ENCODE peak calls at places on chromosomes 2 and 18, in seven cellular contexts. U is IMR-90, O is SK-N-SH, W is H1, B is A549, Q is GM12878, X is K562. L is an unnamed sample.

GRCh38 chr18:60984496-60984895 is 348.7 kb upstream of the CDH20 start:
- DNase-seq in O (no peak), W (no peak), U (peak), X (no peak), B (no peak), Q (no peak), L (no peak)

GRCh38 chr2:27856386-27856785 is 33.8 kb downstream of the RBKS start:
- DNase-seq in X (no peak), O (no peak), U (no peak), B (no peak), Q (no peak), W (no peak), L (no peak)

GRCh38 chr2:20173496-20174402 is 51.2 kb downstream of the SDC1 start:
- DNase-seq in X (no peak), Q (no peak), O (peak), U (no peak), W (no peak), B (no peak), L (no peak)

GRCh38 chr18:44967599-44967998 is 286.9 kb downstream of the SETBP1 start:
- DNase-seq in W (no peak), O (no peak), Q (no peak), U (no peak), X (no peak), B (no peak), L (no peak)

GRCh38 chr2:101361519-101361918 is 25.8 kb downstream of the CREG2 start:
- DNase-seq in W (no peak), O (no peak), U (no peak), Q (no peak), X (no peak), B (no peak), L (no peak)

GRCh38 chr2:9554841-9555337 is 741 bp downstream of the ADAM17 start:
- DNase-seq in B (peak), Q (no peak), U (peak), W (no peak), X (peak), O (peak), L (peak)

GRCh38 chr2:236254674-236255073 is 9.5 kb downstream of the ASB18 start:
- DNase-seq in O (no peak), U (no peak), X (no peak), B (no peak), W (no peak), Q (no peak), L (no peak)

GRCh38 chr2:82913566-82913965 is 1545.5 kb downstream of the SUCLG1 start:
- DNase-seq in B (no peak), Q (no peak), O (no peak), X (no peak), W (no peak), U (no peak), L (no peak)

GRCh38 chr2:72147303-72147970 is at the start of gene CYP26B1:
- DNase-seq in U (no peak), O (peak), X (no peak), B (no peak), W (no peak), Q (no peak), L (no peak)

GRCh38 chr2:100833330-100833729 is 13.4 kb downstream of the NPAS2 start:
- DNase-seq in O (no peak), B (no peak), U (no peak), X (no peak), W (no peak), Q (no peak), L (no peak)

GRCh38 chr18:75554112-75554511 is 126.6 kb upstream of the SMIM21 start:
- DNase-seq in Q (no peak), O (no peak), X (no peak), U (no peak), W (no peak), B (no peak), L (no peak)

GRCh38 chr18:3248062-3248669 is 565 bp downstream of the MYL12A start:
- DNase-seq in W (no peak), X (no peak), B (no peak), U (peak), O (no peak), Q (no peak), L (no peak)

GRCh38 chr2:24220534-24221281 is 45.9 kb downstream of the FAM228A start:
- DNase-seq in X (no peak), U (no peak), W (no peak), O (no peak), Q (no peak), B (no peak), L (no peak)

GRCh38 chr2:49105506-49105905 is 48.8 kb downstream of the FSHR start:
- DNase-seq in U (no peak), X (no peak), Q (no peak), O (no peak), W (no peak), B (no peak), L (no peak)
- TF ChIP-seq RFX5 in U (no peak), X (no peak), Q (no peak), O (no peak), W (no peak), B (no peak), L (no peak)

DNA sequence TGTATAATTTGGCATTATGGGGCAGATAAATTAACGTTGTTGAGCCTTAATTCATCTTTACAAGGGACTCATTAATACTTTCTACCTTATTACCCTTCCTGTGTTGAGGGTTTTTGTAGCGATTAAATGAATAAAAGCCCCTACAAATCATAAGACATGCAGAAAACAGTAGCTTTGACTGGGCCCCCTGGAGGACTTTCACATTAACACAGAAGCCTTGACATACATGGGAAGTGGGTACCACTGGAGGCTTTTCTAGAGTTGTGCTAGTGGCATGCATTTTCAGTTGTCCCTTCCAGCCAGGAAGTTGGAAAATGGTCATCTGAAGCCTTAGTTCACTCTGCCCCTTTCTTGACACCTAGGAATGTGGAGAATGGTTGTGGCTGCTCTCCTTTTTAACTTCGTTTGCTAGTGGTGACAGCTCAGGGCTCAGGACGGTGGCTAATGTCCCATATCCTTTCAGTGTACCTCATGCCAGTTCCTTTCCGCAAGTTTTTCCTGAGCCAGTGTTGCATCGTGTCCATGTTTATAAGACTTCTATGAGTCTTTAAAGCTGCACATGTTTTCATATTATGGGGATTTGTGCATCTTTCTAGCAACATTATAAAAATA is 30.3 kb downstream of the MTA3 start:
- DNase-seq in B (no peak), W (no peak), U (no peak), Q (no peak), X (no peak), O (peak), L (no peak)
- TF ChIP-seq RFX5 in B (no peak), W (no peak), U (no peak), Q (no peak), X (no peak), O (no peak), L (no peak)

GRCh38 chr2:106575955-106576354 is 88.8 kb downstream of the CD8B2 start:
- DNase-seq in X (no peak), B (no peak), O (peak), Q (no peak), U (peak), W (no peak), L (no peak)
- TF ChIP-seq RFX5 in X (no peak), B (no peak), O (no peak), Q (no peak), U (no peak), W (no peak), L (no peak)

GRCh38 chr2:29528371-29528770 is 393.0 kb downstream of the ALK start:
- DNase-seq in X (no peak), Q (no peak), W (no peak), B (no peak), O (no peak), U (no peak), L (no peak)

GRCh38 chr2:29530281-29530680 is 391.1 kb downstream of the ALK start:
- DNase-seq in Q (no peak), X (no peak), U (peak), B (no peak), O (no peak), W (no peak), L (no peak)

GRCh38 chr2:29527947-29528346 is 393.4 kb downstream of the ALK start:
- DNase-seq in O (no peak), X (no peak), U (no peak), Q (no peak), W (no peak), B (no peak), L (no peak)

GRCh38 chr2:29526587-29527586 is 394.5 kb downstream of the ALK start:
- DNase-seq in O (peak), Q (no peak), U (no peak), B (no peak), X (no peak), W (no peak), L (no peak)

DNA sequence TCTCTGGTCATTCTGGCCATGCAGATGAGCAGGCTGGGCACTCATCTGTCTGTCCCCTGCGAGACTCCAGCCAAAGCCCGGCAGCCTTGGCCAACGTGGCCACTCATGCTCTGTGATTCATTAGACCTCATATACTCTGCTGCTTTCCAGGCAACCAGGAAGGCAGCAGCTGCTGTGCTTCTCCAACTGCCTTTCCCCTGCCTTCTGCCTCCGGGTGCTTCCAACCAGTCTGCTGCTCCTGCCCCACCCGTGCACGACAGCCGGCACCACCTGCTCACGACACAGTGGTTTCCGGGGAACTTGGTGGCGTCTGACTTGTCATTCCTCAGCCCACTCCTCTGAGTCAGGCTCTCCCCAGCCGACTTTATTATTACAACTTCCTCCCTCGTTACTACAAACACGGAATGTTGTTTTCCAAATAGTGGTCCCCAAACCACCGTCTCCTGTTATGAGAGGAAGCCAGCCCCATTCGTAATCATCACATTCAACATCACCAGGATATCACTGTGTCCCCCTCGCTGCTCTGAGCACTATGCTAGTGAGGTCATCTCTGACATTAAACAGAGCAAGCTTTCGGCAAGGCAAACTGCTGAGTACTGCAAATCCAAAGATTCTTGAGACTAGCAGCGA is 392.4 kb downstream of the ALK start:
- DNase-seq in Q (no peak), B (no peak), W (no peak), O (no peak), U (peak), X (no peak), L (no peak)
- TF ChIP-seq RFX5 in Q (no peak), B (no peak), W (no peak), O (no peak), U (no peak), X (no peak), L (no peak)

GRCh38 chr2:238502956-238503791 is 76.4 kb downstream of the ASB1 start:
- DNase-seq in B (no peak), U (no peak), X (no peak), O (no peak), W (no peak), Q (no peak), L (no peak)
- TF ChIP-seq RFX5 in B (no peak), U (no peak), X (no peak), O (no peak), W (no peak), Q (no peak), L (no peak)

GRCh38 chr2:158134655-158135054 is 33.0 kb downstream of the UPP2 start:
- DNase-seq in B (no peak), U (no peak), Q (no peak), O (no peak), X (no peak), W (no peak), L (peak)

GRCh38 chr2:158131483-158131912 is 29.8 kb downstream of the UPP2 start:
- DNase-seq in X (no peak), O (no peak), U (no peak), B (no peak), Q (no peak), W (no peak), L (peak)

GRCh38 chr2:158134055-158134454 is 32.4 kb downstream of the UPP2 start:
- DNase-seq in O (no peak), W (no peak), B (no peak), Q (no peak), X (no peak), U (no peak), L (no peak)

GRCh38 chr2:158130832-158131473 is 29.3 kb downstream of the UPP2 start:
- DNase-seq in X (no peak), U (no peak), W (no peak), B (peak), Q (no peak), O (no peak), L (peak)

DNA sequence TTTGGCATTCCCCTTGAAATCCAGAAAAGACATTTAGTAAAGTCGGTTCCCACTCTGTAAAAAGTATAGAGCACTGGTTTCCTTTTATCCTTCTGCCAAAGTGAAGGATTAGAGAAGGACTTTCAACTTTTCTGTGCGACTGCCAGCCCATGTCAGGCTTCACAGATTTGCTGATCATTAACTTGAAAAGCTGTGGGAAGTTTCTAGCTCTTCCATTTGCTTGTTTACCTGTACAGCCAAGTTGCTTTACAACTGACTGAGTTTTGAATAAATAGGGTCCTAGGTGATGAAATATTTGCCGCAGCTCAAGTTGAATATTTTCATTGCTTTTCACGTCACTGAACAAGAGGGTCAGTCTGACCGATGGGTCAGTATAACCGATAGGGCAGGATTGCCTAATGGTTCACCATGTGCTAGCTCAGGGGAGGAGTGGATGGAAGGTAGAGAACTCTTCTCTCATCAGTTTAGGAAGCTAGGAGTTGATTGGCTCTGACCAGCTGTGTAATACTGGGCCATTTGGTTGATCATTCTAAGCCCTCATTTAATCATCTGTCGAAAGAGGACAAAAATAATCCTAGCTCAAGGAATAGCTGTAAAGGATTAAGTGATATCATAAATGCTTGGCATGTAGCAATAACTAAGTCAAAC is 30.4 kb downstream of the UPP2 start:
- DNase-seq in O (no peak), Q (no peak), X (no peak), W (no peak), U (no peak), B (peak), L (peak)
- TF ChIP-seq RFX5 in O (no peak), Q (no peak), X (no peak), W (no peak), U (no peak), B (no peak), L (no peak)

GRCh38 chr2:187429989-187430388 is 18.1 kb downstream of the CALCRL start:
- DNase-seq in O (no peak), X (no peak), U (peak), B (no peak), Q (no peak), W (no peak), L (no peak)
- TF ChIP-seq RFX5 in O (no peak), X (no peak), U (no peak), B (no peak), Q (no peak), W (no peak), L (no peak)